ENCODE peak calls at places on chromosomes 13 and 19, in ten cellular contexts. G, F, E, C, K, I, J, R, U and Q are unnamed samples. For H3K36me3, the result is how much of the 10 kb centered on the place peaks cover.

GRCh38 chr19:12913011-12913561 is 6.0 kb downstream of the SYCE2 start:
- DNase-seq in C (no peak), U (peak), E (peak), I (peak), G (peak), K (no peak), R (peak), J (peak), F (no peak), Q (peak)

GRCh38 chr13:50801087-50801931 is 42.2 kb downstream of the DLEU7 start:
- DNase-seq in K (peak), C (peak), F (peak), I (peak), E (peak), U (peak), G (peak), R (peak), J (peak), Q (no peak)

GRCh38 chr13:102132896-102133295 is 269.0 kb downstream of the FGF14 start:
- DNase-seq in G (no peak), I (no peak), E (no peak), U (no peak), R (no peak), F (no peak), C (no peak), J (no peak), K (no peak), Q (no peak)

GRCh38 chr13:33644607-33645543 is 173.1 kb upstream of the RFC3 start:
- DNase-seq in I (no peak), J (peak), R (no peak), U (no peak), F (no peak), C (no peak), K (no peak), E (no peak), G (no peak), Q (no peak)

GRCh38 chr19:57789288-57789687 is 19.8 kb downstream of the ZNF586 start:
- DNase-seq in F (no peak), I (no peak), E (no peak), C (no peak), R (no peak), U (no peak), K (no peak), G (no peak), J (no peak), Q (no peak)

GRCh38 chr13:33279898-33280549 is 5.5 kb downstream of the STARD13 start:
- DNase-seq in C (peak), G (no peak), R (no peak), E (peak), K (no peak), J (peak), U (no peak), F (no peak), I (no peak), Q (no peak)

GRCh38 chr13:25046985-25047660 is 48.8 kb upstream of the PABPC3 start:
- DNase-seq in K (no peak), F (no peak), J (peak), I (no peak), E (peak), U (peak), G (no peak), R (no peak), C (peak), Q (peak)

GRCh38 chr13:99354371-99354951 is 47.3 kb upstream of the GPR183 start:
- DNase-seq in U (no peak), C (no peak), R (no peak), K (no peak), G (no peak), E (no peak), F (no peak), J (peak), I (no peak), Q (no peak)

GRCh38 chr13:44439615-44440014 is 66.0 kb downstream of the SERP2 start:
- DNase-seq in R (no peak), E (peak), F (no peak), U (no peak), G (no peak), J (no peak), I (no peak), C (no peak), K (no peak), Q (no peak)

GRCh38 chr13:87907202-87907601 is 236.0 kb downstream of the SLITRK5 start:
- DNase-seq in I (no peak), G (no peak), K (no peak), J (no peak), U (no peak), C (no peak), F (no peak), R (no peak), E (no peak), Q (no peak)

GRCh38 chr19:55882626-55883025 is 46.3 kb downstream of the NLRP4 start:
- DNase-seq in C (no peak), G (no peak), F (no peak), I (no peak), U (no peak), R (no peak), E (no peak), K (no peak), J (no peak), Q (no peak)

GRCh38 chr13:101115762-101116161 is 300.5 kb downstream of the NALCN start:
- DNase-seq in E (peak), F (no peak), J (peak), U (no peak), I (no peak), G (no peak), R (no peak), C (no peak), K (no peak), Q (no peak)

GRCh38 chr13:20431687-20432384 is 93.8 kb downstream of the CRYL1 start:
- DNase-seq in R (no peak), G (no peak), I (no peak), E (no peak), J (no peak), F (no peak), U (no peak), K (no peak), C (no peak), Q (no peak)

GRCh38 chr13:114129649-114130062 is 2.8 kb downstream of the RASA3 start:
- DNase-seq in U (no peak), I (no peak), R (no peak), F (no peak), E (peak), K (no peak), J (no peak), C (no peak), G (no peak), Q (peak)

GRCh38 chr19:47445937-47446402 is 25.7 kb downstream of the SLC8A2 start:
- DNase-seq in K (peak), F (peak), U (peak), J (peak), R (peak), G (no peak), C (no peak), E (peak), I (no peak), Q (peak)

GRCh38 chr13:28147489-28147888 is 9.1 kb downstream of the PAN3 start:
- DNase-seq in K (no peak), E (no peak), C (no peak), U (no peak), I (no peak), F (no peak), R (no peak), J (peak), G (no peak), Q (no peak)

GRCh38 chr13:59873309-59873708 is 290.4 kb downstream of the DIAPH3 start:
- DNase-seq in G (no peak), R (no peak), J (no peak), K (no peak), I (no peak), F (no peak), E (no peak), U (no peak), C (no peak), Q (no peak)

GRCh38 chr13:59873856-59874255 is 289.9 kb downstream of the DIAPH3 start:
- DNase-seq in F (no peak), G (no peak), U (no peak), I (no peak), E (no peak), J (no peak), K (no peak), R (no peak), C (no peak), Q (no peak)

GRCh38 chr13:59879281-59879680 is 284.4 kb downstream of the DIAPH3 start:
- DNase-seq in K (no peak), R (no peak), G (no peak), E (peak), J (no peak), F (no peak), U (no peak), C (no peak), I (no peak), Q (no peak)

GRCh38 chr13:59877933-59878332 is 285.8 kb downstream of the DIAPH3 start:
- DNase-seq in K (no peak), G (no peak), U (no peak), F (no peak), I (no peak), J (peak), C (no peak), E (no peak), R (no peak), Q (no peak)

GRCh38 chr13:59874973-59875372 is 288.8 kb downstream of the DIAPH3 start:
- DNase-seq in U (no peak), C (no peak), R (no peak), J (no peak), K (no peak), G (no peak), F (no peak), I (no peak), E (no peak), Q (no peak)
- H3K36me3 ChIP-seq in U (under half), C (under half), R (under half), J (under half), K (under half), G (under half), F (under half), I (under half), E (under half), Q (under half)

DNA sequence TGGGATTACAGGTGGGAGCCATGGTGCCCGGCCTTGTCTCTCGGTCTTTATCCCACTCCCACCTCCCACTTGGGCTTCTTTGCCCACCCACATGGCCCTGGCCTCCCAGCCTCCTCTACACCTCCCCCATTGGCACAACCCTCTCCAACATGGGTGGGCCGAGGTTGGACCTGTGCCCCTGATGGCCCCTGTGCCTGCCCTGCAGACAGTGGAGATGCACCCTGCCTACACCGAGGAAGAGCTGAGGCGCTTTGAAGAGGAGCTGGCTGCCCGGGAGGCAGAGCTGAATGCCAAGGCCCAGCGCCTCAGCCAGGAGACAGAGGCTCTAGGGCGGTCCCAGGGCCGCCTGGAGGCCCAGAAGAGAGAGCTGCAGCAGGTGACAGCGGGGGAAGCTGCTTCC is 12.6 kb upstream of the DHDH start:
- DNase-seq in E (no peak), I (no peak), G (no peak), K (no peak), J (no peak), R (no peak), C (no peak), F (no peak), U (no peak), Q (peak)
- H3K36me3 ChIP-seq in E (half or more), I (under half), G (half or more), K (under half), J (under half), R (half or more), C (under half), F (under half), U (under half), Q (under half)

DNA sequence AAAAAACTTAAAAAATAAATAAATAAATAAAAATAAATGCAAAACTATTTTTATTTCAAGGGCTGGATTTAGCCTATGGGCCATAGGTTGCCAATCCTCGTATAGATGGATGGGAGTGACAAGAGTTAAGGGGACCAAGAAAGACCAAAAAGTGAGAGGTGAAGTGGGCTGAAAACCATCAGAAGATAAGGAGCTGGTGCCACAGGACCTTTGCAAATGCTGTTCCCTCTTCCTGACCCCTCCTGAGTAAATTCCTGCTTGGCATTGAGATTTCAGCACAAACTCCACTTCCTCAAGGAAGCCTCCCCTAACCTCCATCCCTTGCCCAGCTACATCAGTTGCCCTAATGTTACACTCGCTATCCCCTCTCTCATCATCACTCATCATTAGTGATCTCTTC is 11.0 kb downstream of the OR1I1 start:
- DNase-seq in E (no peak), G (no peak), R (no peak), F (no peak), C (no peak), K (no peak), I (no peak), U (no peak), J (no peak), Q (no peak)
- H3K36me3 ChIP-seq in E (under half), G (under half), R (under half), F (under half), C (under half), K (under half), I (under half), U (under half), J (under half), Q (under half)

DNA sequence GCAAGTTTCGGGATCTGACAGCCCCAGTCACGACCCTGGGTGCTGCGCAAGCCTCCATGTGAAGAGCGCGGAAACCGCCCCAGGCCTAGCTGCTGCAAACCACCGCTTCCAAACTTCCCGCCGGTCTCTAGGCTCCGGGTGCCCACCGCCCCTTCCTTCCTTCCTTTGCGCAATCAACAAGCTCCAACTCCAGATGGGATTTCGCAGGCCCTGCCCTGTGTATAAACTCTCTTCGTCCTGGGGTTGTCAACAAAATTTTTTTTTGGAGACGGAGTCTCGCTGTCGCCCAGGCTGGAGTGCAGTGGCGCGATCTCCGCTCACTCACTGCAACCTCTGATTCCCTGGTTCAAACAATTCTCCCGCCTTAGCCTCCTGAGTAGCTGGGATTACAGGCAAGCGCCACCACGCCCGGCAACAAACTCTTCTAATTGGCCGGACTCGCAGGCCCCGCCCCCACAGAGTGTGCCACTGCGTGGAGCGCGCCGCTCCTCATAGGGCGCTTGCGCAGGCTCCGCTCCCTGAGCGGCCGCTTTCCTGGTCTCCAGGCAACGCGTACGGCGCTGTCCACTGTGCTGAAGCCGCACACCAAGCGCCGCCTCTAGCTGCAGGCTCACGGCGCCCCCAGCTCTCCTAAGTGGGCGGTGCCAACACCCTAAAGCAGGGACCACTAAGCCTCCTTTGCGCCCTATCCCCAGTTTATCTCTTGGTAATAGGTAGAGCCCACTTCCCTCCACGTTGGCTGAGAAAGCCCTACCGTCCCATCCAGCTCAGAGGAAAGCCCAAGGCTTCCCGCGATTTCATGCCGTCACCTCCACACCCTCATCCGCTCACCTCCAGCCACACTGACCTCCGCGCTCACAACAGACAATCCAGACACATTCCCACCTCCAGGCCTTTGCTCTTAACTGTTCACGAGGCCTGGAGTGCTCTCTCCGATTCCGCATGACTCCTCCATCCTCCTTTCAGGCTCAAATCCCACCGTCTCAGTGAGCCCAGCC is 5.5 kb upstream of the QTRT1 start:
- DNase-seq in J (peak), I (peak), K (peak), G (peak), U (peak), R (peak), E (peak), C (peak), F (peak), Q (peak)
- H3K36me3 ChIP-seq in J (under half), I (under half), K (under half), G (under half), U (under half), R (under half), E (under half), C (under half), F (under half), Q (under half)